ENCODE peak calls at places on chromosomes 1 and 21, in six cellular contexts. One of them, this sample, is unnamed.

GRCh38 chr21:42654179-42654912 is 925 bp downstream of the PDE9A start:
- DNase-seq in A673: peak; percentile 78
- DNase-seq in A549: peak; percentile 26
- DNase-seq in thoracic aorta: no peak
- DNase-seq in Peyer's patch: no peak
- DNase-seq in astrocyte of the cerebellum: no peak
- DNase-seq in this sample: no peak

GRCh38 chr1:167057297-167057688 is 32.9 kb downstream of the GPA33 start:
- DNase-seq in A673: peak; percentile 69
- DNase-seq in A549: peak; percentile 76
- DNase-seq in thoracic aorta: no peak
- DNase-seq in Peyer's patch: no peak
- DNase-seq in astrocyte of the cerebellum: peak; percentile 59
- DNase-seq in this sample: no peak

GRCh38 chr1:43279666-43280065 is 5.7 kb downstream of the C1orf210 start:
- DNase-seq in A673: no peak
- DNase-seq in A549: no peak
- DNase-seq in thoracic aorta: no peak
- DNase-seq in Peyer's patch: no peak
- DNase-seq in astrocyte of the cerebellum: no peak
- DNase-seq in this sample: no peak

GRCh38 chr1:32870615-32871363 is at the start of gene FNDC5:
- DNase-seq in A673: peak; percentile 42
- DNase-seq in A549: no peak
- DNase-seq in thoracic aorta: no peak
- DNase-seq in Peyer's patch: no peak
- DNase-seq in astrocyte of the cerebellum: no peak
- DNase-seq in this sample: no peak

GRCh38 chr1:153217212-153217611 is at the start of gene PRR9:
- DNase-seq in A673: no peak
- DNase-seq in A549: no peak
- DNase-seq in thoracic aorta: no peak
- DNase-seq in Peyer's patch: no peak
- DNase-seq in astrocyte of the cerebellum: no peak
- DNase-seq in this sample: no peak

GRCh38 chr1:41496080-41497055 is 11.9 kb upstream of the EDN2 start:
- DNase-seq in A673: peak; percentile 88
- DNase-seq in A549: peak; percentile 82
- DNase-seq in thoracic aorta: peak; percentile 47
- DNase-seq in Peyer's patch: peak; percentile 86
- DNase-seq in astrocyte of the cerebellum: peak; percentile 57
- DNase-seq in this sample: no peak

GRCh38 chr1:95115708-95116137 is 1.4 kb upstream of the TLCD4 start:
- DNase-seq in A673: no peak
- DNase-seq in A549: no peak
- DNase-seq in thoracic aorta: no peak
- DNase-seq in Peyer's patch: no peak
- DNase-seq in astrocyte of the cerebellum: no peak
- DNase-seq in this sample: no peak

GRCh38 chr1:228873714-228874113 is 138.4 kb downstream of the RHOU start:
- DNase-seq in A673: no peak
- DNase-seq in A549: no peak
- DNase-seq in thoracic aorta: no peak
- DNase-seq in Peyer's patch: no peak
- DNase-seq in astrocyte of the cerebellum: no peak
- DNase-seq in this sample: no peak

GRCh38 chr1:32353886-32354570 is 8.3 kb downstream of the FAM229A start:
- DNase-seq in A673: no peak
- DNase-seq in A549: no peak
- DNase-seq in thoracic aorta: no peak
- DNase-seq in Peyer's patch: peak; percentile 59
- DNase-seq in astrocyte of the cerebellum: no peak
- DNase-seq in this sample: no peak

GRCh38 chr1:203172184-203173115 is 3.2 kb downstream of the MYBPH start:
- DNase-seq in A673: peak; percentile 73
- DNase-seq in A549: peak; percentile 67
- DNase-seq in thoracic aorta: no peak
- DNase-seq in Peyer's patch: peak; percentile 75
- DNase-seq in astrocyte of the cerebellum: peak; percentile 31
- DNase-seq in this sample: no peak

GRCh38 chr1:3011631-3012510 is 9.4 kb upstream of the ACTRT2 start:
- DNase-seq in A673: no peak
- DNase-seq in A549: no peak
- DNase-seq in thoracic aorta: no peak
- DNase-seq in Peyer's patch: peak; percentile 30
- DNase-seq in astrocyte of the cerebellum: no peak
- DNase-seq in this sample: no peak

GRCh38 chr1:8938232-8939117 is 7.2 kb upstream of the CA6 start:
- DNase-seq in A673: peak; percentile 14
- DNase-seq in A549: no peak
- DNase-seq in thoracic aorta: no peak
- DNase-seq in Peyer's patch: no peak
- DNase-seq in astrocyte of the cerebellum: peak; percentile 57
- DNase-seq in this sample: no peak

GRCh38 chr1:160726114-160726497 is 12.9 kb upstream of the SLAMF7 start:
- DNase-seq in A673: no peak
- DNase-seq in A549: peak; percentile 23
- DNase-seq in thoracic aorta: no peak
- DNase-seq in Peyer's patch: no peak
- DNase-seq in astrocyte of the cerebellum: no peak
- DNase-seq in this sample: no peak

GRCh38 chr1:76511226-76511625 is 356.1 kb upstream of the ST6GALNAC5 start:
- DNase-seq in A673: no peak
- DNase-seq in A549: no peak
- DNase-seq in thoracic aorta: no peak
- DNase-seq in Peyer's patch: no peak
- DNase-seq in astrocyte of the cerebellum: no peak
- DNase-seq in this sample: no peak

GRCh38 chr1:176515310-176515709 is 52.3 kb downstream of the PAPPA2 start:
- DNase-seq in A673: peak; percentile 3
- DNase-seq in A549: peak; percentile 44
- DNase-seq in thoracic aorta: no peak
- DNase-seq in Peyer's patch: no peak
- DNase-seq in astrocyte of the cerebellum: peak; percentile 53
- DNase-seq in this sample: peak; percentile 97

GRCh38 chr21:37338671-37339526 is 27.7 kb upstream of the DYRK1A start:
- DNase-seq in A673: peak; percentile 43
- DNase-seq in A549: peak; percentile 93
- DNase-seq in thoracic aorta: peak; percentile 26
- DNase-seq in Peyer's patch: no peak
- DNase-seq in astrocyte of the cerebellum: peak; percentile 3
- DNase-seq in this sample: peak; percentile 25

GRCh38 chr21:37339527-37339889 is 27.1 kb upstream of the DYRK1A start:
- DNase-seq in A673: peak; percentile 30
- DNase-seq in A549: no peak
- DNase-seq in thoracic aorta: no peak
- DNase-seq in Peyer's patch: no peak
- DNase-seq in astrocyte of the cerebellum: no peak
- DNase-seq in this sample: no peak

GRCh38 chr21:37341254-37341960 is 25.2 kb upstream of the DYRK1A start:
- DNase-seq in A673: peak; percentile 90
- DNase-seq in A549: no peak
- DNase-seq in thoracic aorta: no peak
- DNase-seq in Peyer's patch: no peak
- DNase-seq in astrocyte of the cerebellum: no peak
- DNase-seq in this sample: no peak

GRCh38 chr21:37337831-37338230 is 28.7 kb upstream of the DYRK1A start:
- DNase-seq in A673: no peak
- DNase-seq in A549: no peak
- DNase-seq in thoracic aorta: no peak
- DNase-seq in Peyer's patch: no peak
- DNase-seq in astrocyte of the cerebellum: no peak
- DNase-seq in this sample: no peak

GRCh38 chr21:37342046-37342632 is 24.4 kb upstream of the DYRK1A start:
- DNase-seq in A673: peak; percentile 80
- DNase-seq in A549: peak; percentile 9
- DNase-seq in thoracic aorta: no peak
- DNase-seq in Peyer's patch: no peak
- DNase-seq in astrocyte of the cerebellum: no peak
- DNase-seq in this sample: no peak
- TF ChIP-seq CTCF in A673: no peak
- TF ChIP-seq CTCF in A549: no peak
- TF ChIP-seq CTCF in thoracic aorta: no peak
- TF ChIP-seq CTCF in Peyer's patch: no peak
- TF ChIP-seq CTCF in astrocyte of the cerebellum: no peak
- TF ChIP-seq CTCF in this sample: no peak

GRCh38 chr1:20143734-20144565 is 4.8 kb downstream of the PLA2G2F start:
- DNase-seq in A673: no peak
- DNase-seq in A549: no peak
- DNase-seq in thoracic aorta: no peak
- DNase-seq in Peyer's patch: no peak
- DNase-seq in astrocyte of the cerebellum: no peak
- DNase-seq in this sample: no peak
- H3K4me3 ChIP-seq in A673: no peak overlapping the region
- H3K4me3 ChIP-seq in A549: no peak overlapping the region
- H3K4me3 ChIP-seq in thoracic aorta: no peak overlapping the region
- H3K4me3 ChIP-seq in Peyer's patch: no peak overlapping the region
- H3K4me3 ChIP-seq in astrocyte of the cerebellum: no peak overlapping the region
- H3K4me3 ChIP-seq in this sample: no peak overlapping the region

DNA sequence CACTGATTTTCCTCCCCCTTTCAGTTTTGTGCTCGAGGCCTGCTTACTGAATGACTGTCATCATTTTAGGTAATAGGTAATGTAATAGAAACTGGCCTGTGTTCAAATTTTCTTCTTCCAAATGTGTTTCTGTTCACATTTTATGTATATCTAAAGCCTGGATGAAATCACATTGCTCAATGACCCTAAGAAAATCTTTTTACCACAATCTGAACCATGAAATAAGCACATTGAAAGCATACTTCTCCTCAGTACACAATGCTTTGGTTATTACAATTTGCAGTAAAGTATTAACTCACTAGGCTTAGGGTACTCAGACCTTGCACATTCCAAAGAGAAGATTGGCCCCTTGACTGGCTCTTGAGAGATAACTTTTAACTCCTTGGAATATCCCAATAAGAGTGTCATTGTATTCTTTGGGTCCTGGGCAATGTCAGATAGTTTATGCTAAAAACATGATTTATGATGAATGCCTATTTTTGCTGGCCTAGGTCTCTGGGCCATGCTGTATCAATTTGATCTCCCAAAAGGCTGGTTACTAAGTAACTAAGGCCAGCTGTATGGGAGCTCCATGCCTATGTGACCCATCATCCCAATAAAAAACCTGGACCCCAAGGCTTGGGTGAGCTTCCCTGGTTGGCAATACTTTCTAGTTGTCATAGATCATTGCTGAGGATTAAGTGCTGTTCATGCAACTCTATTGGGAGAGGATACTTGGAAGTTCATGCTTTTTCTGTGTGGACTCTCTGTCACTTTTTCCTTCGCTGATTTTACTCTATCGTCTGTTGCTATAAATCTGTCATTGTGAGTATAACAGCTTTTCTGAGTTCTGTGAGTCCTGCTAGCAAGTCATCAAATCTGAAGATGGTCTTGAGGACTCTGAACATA is 293.9 kb downstream of the GRIK1 start:
- DNase-seq in A673: no peak
- DNase-seq in A549: no peak
- DNase-seq in thoracic aorta: no peak
- DNase-seq in Peyer's patch: no peak
- DNase-seq in astrocyte of the cerebellum: peak; percentile 55
- DNase-seq in this sample: peak; percentile 25
- TF ChIP-seq CTCF in A673: no peak
- TF ChIP-seq CTCF in A549: no peak
- TF ChIP-seq CTCF in thoracic aorta: no peak
- TF ChIP-seq CTCF in Peyer's patch: no peak
- TF ChIP-seq CTCF in astrocyte of the cerebellum: no peak
- TF ChIP-seq CTCF in this sample: no peak

GRCh38 chr1:27554777-27555699 is 48.9 kb downstream of the AHDC1 start:
- DNase-seq in A673: no peak
- DNase-seq in A549: no peak
- DNase-seq in thoracic aorta: no peak
- DNase-seq in Peyer's patch: no peak
- DNase-seq in astrocyte of the cerebellum: no peak
- DNase-seq in this sample: no peak

GRCh38 chr1:27555700-27556424 is 48.1 kb downstream of the AHDC1 start:
- DNase-seq in A673: peak; percentile 36
- DNase-seq in A549: no peak
- DNase-seq in thoracic aorta: no peak
- DNase-seq in Peyer's patch: peak; percentile 61
- DNase-seq in astrocyte of the cerebellum: no peak
- DNase-seq in this sample: no peak

GRCh38 chr1:27556781-27557595 is 47.0 kb downstream of the AHDC1 start:
- DNase-seq in A673: peak; percentile 97
- DNase-seq in A549: peak; percentile 95
- DNase-seq in thoracic aorta: peak; percentile 91
- DNase-seq in Peyer's patch: peak; percentile 88
- DNase-seq in astrocyte of the cerebellum: peak; percentile 83
- DNase-seq in this sample: no peak

GRCh38 chr1:27557596-27558340 is 46.2 kb downstream of the AHDC1 start:
- DNase-seq in A673: no peak
- DNase-seq in A549: peak; percentile 65
- DNase-seq in thoracic aorta: no peak
- DNase-seq in Peyer's patch: peak; percentile 72
- DNase-seq in astrocyte of the cerebellum: no peak
- DNase-seq in this sample: no peak

DNA sequence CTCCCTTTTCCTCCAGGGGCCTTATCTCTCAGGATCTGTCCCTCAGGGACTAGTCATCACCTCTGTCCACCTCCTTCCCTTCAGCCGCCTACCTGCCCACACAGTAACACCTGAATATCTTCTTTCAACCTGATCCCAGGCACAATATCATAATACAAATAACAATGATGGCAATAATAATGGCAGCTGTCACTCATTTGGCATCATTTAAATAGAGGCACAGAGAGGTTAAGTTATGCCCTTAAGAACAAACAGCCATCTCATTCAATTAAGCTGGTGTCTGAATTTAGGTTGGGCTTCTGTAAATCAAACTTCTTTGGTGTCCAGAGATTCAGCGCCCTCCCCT is 47.5 kb downstream of the AHDC1 start:
- DNase-seq in A673: no peak
- DNase-seq in A549: no peak
- DNase-seq in thoracic aorta: no peak
- DNase-seq in Peyer's patch: no peak
- DNase-seq in astrocyte of the cerebellum: no peak
- DNase-seq in this sample: no peak
- H3K4me3 ChIP-seq in A673: no peak overlapping the region
- H3K4me3 ChIP-seq in A549: no peak overlapping the region
- H3K4me3 ChIP-seq in thoracic aorta: no peak overlapping the region
- H3K4me3 ChIP-seq in Peyer's patch: no peak overlapping the region
- H3K4me3 ChIP-seq in astrocyte of the cerebellum: no peak overlapping the region
- H3K4me3 ChIP-seq in this sample: no peak overlapping the region

DNA sequence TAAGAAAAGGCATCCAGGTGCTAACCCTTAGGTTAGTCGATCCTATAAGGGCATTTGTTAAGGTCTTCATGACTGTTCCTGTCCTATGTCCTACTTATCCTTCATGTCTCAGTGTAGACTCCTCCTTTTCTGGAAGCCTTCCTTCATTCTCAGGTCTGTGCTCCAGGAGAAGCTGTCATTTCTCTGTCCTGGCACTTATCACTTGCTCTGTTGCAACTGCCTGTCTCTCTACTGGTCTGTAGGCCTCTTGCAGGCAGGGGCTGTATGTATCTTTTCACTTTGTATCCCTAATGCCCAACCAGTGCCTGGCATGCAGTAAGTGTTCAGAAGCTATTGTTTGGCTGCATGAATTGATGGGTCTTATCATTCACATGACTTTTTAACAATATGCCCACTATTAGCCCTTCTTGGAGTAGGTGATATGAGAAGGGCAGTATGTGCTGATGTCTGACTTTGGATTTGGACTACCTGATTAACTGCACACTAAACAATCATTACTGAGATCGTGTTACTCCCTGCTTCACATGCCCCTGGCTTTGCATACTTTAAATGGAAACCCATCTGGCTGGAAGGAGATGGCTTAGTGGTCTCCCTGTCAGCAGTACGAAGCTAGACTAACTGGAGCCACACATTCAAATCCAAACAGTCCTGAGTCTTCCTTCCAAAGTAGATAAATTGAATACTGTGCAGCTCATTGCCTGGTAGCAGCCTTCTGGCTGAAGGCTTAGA is 88.8 kb downstream of the RGL1 start:
- DNase-seq in A673: no peak
- DNase-seq in A549: no peak
- DNase-seq in thoracic aorta: no peak
- DNase-seq in Peyer's patch: no peak
- DNase-seq in astrocyte of the cerebellum: no peak
- DNase-seq in this sample: no peak
- TF ChIP-seq CTCF in A673: no peak
- TF ChIP-seq CTCF in A549: no peak
- TF ChIP-seq CTCF in thoracic aorta: no peak
- TF ChIP-seq CTCF in Peyer's patch: no peak
- TF ChIP-seq CTCF in astrocyte of the cerebellum: no peak
- TF ChIP-seq CTCF in this sample: no peak

This sample was measured in epithelial cell of proximal tubule.